ENCODE peak calls at places on chromosomes 6 and 20, in five cellular contexts. H, L, O, D and N are unnamed samples.

GRCh38 chr6:36544228-36544627 is 3.1 kb downstream of the STK38 start:
- DNase-seq in L (peak; percentile 39), H (no peak), O (no peak), D (no peak), N (no peak)

GRCh38 chr6:39169448-39170344 is 54.7 kb upstream of the SAYSD1 start:
- DNase-seq in D (no peak), H (no peak), O (no peak), L (no peak), N (peak; percentile 75)

GRCh38 chr6:13331516-13332348 is 3.4 kb upstream of the TBC1D7 start:
- DNase-seq in O (no peak), D (no peak), H (peak; percentile 16), L (no peak), N (no peak)

GRCh38 chr20:32792316-32792715 is 27.4 kb upstream of the MAPRE1 start:
- DNase-seq in L (no peak), O (no peak), D (no peak), H (no peak), N (peak; percentile 29)

GRCh38 chr6:151349651-151350270 is 41.6 kb downstream of the ZBTB2 start:
- DNase-seq in L (no peak), D (no peak), O (no peak), H (no peak), N (no peak)

GRCh38 chr20:48070961-48071645 is 285.8 kb upstream of the SULF2 start:
- DNase-seq in O (no peak), D (no peak), L (no peak), H (no peak), N (no peak)

GRCh38 chr6:14396826-14397517 is 279.4 kb downstream of the CD83 start:
- DNase-seq in H (no peak), D (no peak), O (no peak), L (no peak), N (no peak)

GRCh38 chr20:45258669-45259068 is 4.3 kb upstream of the SLPI start:
- DNase-seq in D (no peak), L (no peak), H (no peak), O (no peak), N (no peak)

GRCh38 chr20:10313701-10314100 is 95.1 kb downstream of the SNAP25 start:
- DNase-seq in H (no peak), L (no peak), O (no peak), D (no peak), N (no peak)

GRCh38 chr6:21235162-21235561 is 358.4 kb upstream of the SOX4 start:
- DNase-seq in H (no peak), L (no peak), D (no peak), O (no peak), N (no peak)

GRCh38 chr6:80639243-80639642 is 532.8 kb downstream of the BCKDHB start:
- DNase-seq in H (peak; percentile 19), D (no peak), O (no peak), L (no peak), N (no peak)

GRCh38 chr20:2849529-2849928 is 9.0 kb downstream of the VPS16 start:
- DNase-seq in L (no peak), D (no peak), H (no peak), O (no peak), N (no peak)

GRCh38 chr20:14142171-14142570 is 146.9 kb downstream of the MACROD2 start:
- DNase-seq in H (peak; percentile 79), L (peak; percentile 4), O (peak; percentile 32), D (no peak), N (peak; percentile 63)

GRCh38 chr6:34661379-34661778 is 35.2 kb downstream of the ILRUN start:
- DNase-seq in L (no peak), D (no peak), H (no peak), O (no peak), N (no peak)

GRCh38 chr6:57305754-57306153 is 11.7 kb upstream of the PRIM2 start:
- DNase-seq in D (no peak), O (no peak), H (no peak), L (peak; percentile 45), N (no peak)

GRCh38 chr20:40462600-40462999 is 226.4 kb downstream of the MAFB start:
- DNase-seq in D (no peak), H (no peak), L (no peak), O (no peak), N (no peak)

GRCh38 chr6:101722991-101723579 is 329.6 kb downstream of the GRIK2 start:
- DNase-seq in O (no peak), D (no peak), L (peak; percentile 78), H (peak; percentile 28), N (no peak)

GRCh38 chr6:5173862-5174643 is 86.7 kb downstream of the LYRM4 start:
- DNase-seq in H (no peak), L (no peak), O (no peak), D (no peak), N (no peak)

GRCh38 chr6:150029749-150030148 is 4.4 kb upstream of the RAET1L start:
- DNase-seq in H (no peak), D (no peak), L (no peak), O (no peak), N (no peak)

GRCh38 chr6:150373260-150373701 is 4.5 kb downstream of the IYD start:
- DNase-seq in O (no peak), D (no peak), L (no peak), H (no peak), N (no peak)

GRCh38 chr6:47075741-47076421 is 33.7 kb upstream of the ADGRF1 start:
- DNase-seq in D (no peak), O (no peak), L (no peak), H (no peak), N (no peak)

GRCh38 chr6:141421378-141421777 is 711.3 kb upstream of the GJE1 start:
- DNase-seq in L (peak; percentile 69), H (peak; percentile 72), D (no peak), O (no peak), N (no peak)

GRCh38 chr6:34223381-34223963 is 13.2 kb upstream of the HMGA1 start:
- DNase-seq in O (no peak), D (no peak), H (no peak), L (no peak), N (peak; percentile 32)

GRCh38 chr6:107418118-107418517 is 41.2 kb downstream of the PDSS2 start:
- DNase-seq in O (no peak), D (no peak), H (peak; percentile 15), L (no peak), N (no peak)

GRCh38 chr6:146968041-146968760 is 236.0 kb upstream of the STXBP5 start:
- DNase-seq in H (peak; percentile 4), D (no peak), L (peak; percentile 36), O (no peak), N (no peak)

GRCh38 chr6:1322206-1322605 is 10.3 kb downstream of the FOXQ1 start:
- DNase-seq in H (no peak), D (no peak), O (no peak), L (no peak), N (no peak)

GRCh38 chr20:37943501-37944455 is 40.9 kb downstream of the VSTM2L start:
- DNase-seq in D (no peak), H (no peak), O (no peak), L (no peak), N (no peak)

GRCh38 chr6:21886601-21887091 is 293.1 kb downstream of the SOX4 start:
- DNase-seq in O (no peak), D (no peak), H (peak; percentile 53), L (peak; percentile 4), N (no peak)

GRCh38 chr20:58753267-58753928 is 60.8 kb downstream of the NPEPL1 start:
- DNase-seq in H (no peak), D (no peak), O (peak; percentile 19), L (no peak), N (no peak)

GRCh38 chr6:27891300-27891913 is 20.8 kb downstream of the OR2B2 start:
- DNase-seq in O (no peak), D (no peak), L (no peak), H (no peak), N (no peak)
- H3K4me3 ChIP-seq in O (no peak overlapping the region), D (peak overlapping the region; percentile 44), L (no peak overlapping the region), H (peak overlapping the region; percentile 73), N (no peak overlapping the region)

DNA sequence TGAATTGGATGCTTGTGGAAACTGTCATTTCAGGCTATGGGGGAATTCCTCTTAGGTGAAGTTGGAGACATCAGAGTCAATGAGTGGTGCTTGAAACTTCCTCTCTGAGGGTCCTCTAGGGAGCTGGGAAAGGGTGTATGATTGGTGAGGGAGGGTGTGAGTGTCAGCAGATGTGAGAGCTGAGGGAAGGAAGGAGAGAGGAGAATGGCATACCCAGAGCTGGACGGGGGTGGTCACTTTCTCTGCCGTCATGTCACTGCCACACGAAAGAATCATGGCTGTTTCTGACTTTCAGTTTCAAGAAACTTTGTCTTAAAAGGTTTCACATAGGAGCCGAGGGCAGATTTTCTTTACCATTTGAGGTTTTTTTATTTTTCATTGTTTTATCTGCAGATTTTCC is 50.3 kb downstream of the DEK start:
- DNase-seq in D (no peak), O (no peak), H (no peak), L (no peak), N (no peak)
- H3K4me3 ChIP-seq in D (no peak overlapping the region), O (no peak overlapping the region), H (no peak overlapping the region), L (no peak overlapping the region), N (no peak overlapping the region)

GRCh38 chr6:26043389-26044139 is 43.7 kb upstream of the HFE start:
- DNase-seq in L (peak; percentile 93), D (no peak), H (peak; percentile 91), O (peak; percentile 70), N (peak; percentile 72)
- H3K4me3 ChIP-seq in L (peak overlapping the region; percentile 41), D (peak overlapping the region; percentile 62), H (peak overlapping the region; percentile 34), O (peak overlapping the region; percentile 50), N (no peak overlapping the region)

GRCh38 chr6:30888472-30889137 is 4.3 kb downstream of the DDR1 start:
- DNase-seq in H (no peak), D (no peak), L (no peak), O (no peak), N (no peak)

GRCh38 chr6:30887901-30888300 is 3.6 kb downstream of the DDR1 start:
- DNase-seq in D (no peak), H (no peak), O (no peak), L (peak; percentile 49), N (no peak)

GRCh38 chr6:30885481-30885998 is 1.2 kb downstream of the DDR1 start:
- DNase-seq in L (no peak), H (peak; percentile 60), D (no peak), O (peak; percentile 58), N (peak; percentile 37)

GRCh38 chr6:30885999-30886896 is 1.9 kb downstream of the DDR1 start:
- DNase-seq in H (peak; percentile 87), D (no peak), O (peak; percentile 41), L (peak; percentile 41), N (peak; percentile 59)

DNA sequence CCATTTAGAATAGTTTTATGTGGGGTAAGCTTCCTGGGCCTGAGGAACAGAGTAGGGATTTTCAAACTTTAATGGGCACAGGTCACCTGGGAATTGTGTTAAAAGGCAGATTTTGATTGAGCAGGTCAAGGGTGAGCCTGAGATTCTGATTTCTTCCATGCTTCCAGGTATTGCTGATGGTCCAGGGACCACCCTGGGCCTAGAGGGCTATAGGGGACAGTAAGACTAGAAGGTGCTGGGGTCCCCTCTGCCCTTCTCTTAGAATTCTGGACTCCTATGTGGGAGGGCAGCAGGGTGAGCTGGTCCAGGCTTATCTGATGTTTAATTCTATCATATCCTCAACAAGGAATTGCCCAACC is 2.6 kb downstream of the DDR1 start:
- DNase-seq in H (no peak), D (no peak), O (no peak), L (no peak), N (no peak)
- H3K4me3 ChIP-seq in H (peak overlapping the region; percentile 98), D (peak overlapping the region; percentile 55), O (no peak overlapping the region), L (no peak overlapping the region), N (no peak overlapping the region)